ENCODE peak calls at places on chromosomes 11 and 22, in eight cellular contexts. B, F, C, S, J, W, V and T are unnamed samples.

GRCh38 chr22:30876925-30877553 is 91.5 kb downstream of the MORC2 start:
- DNase-seq in W (no peak), C (no peak), B (no peak), V (no peak), F (no peak), J (no peak), S (no peak), T (peak; percentile 64)

GRCh38 chr22:39292561-39293074 is 26.8 kb downstream of the RPL3 start:
- DNase-seq in S (no peak), J (no peak), C (no peak), V (no peak), B (peak; percentile 89), F (no peak), W (no peak), T (peak; percentile 50)

GRCh38 chr22:50696251-50696798 is 23.7 kb downstream of the SHANK3 start:
- DNase-seq in J (no peak), F (no peak), S (no peak), C (no peak), B (no peak), W (no peak), V (no peak), T (no peak)

GRCh38 chr11:129280027-129280811 is 88.1 kb upstream of the ARHGAP32 start:
- DNase-seq in C (no peak), J (no peak), F (no peak), S (no peak), V (no peak), W (peak; percentile 77), B (peak; percentile 53), T (no peak)

GRCh38 chr11:86214710-86215109 is 29.8 kb upstream of the EED start:
- DNase-seq in B (no peak), F (no peak), C (no peak), V (no peak), J (no peak), S (no peak), W (peak; percentile 92), T (no peak)

GRCh38 chr11:120372296-120372695 is 36.1 kb downstream of the ARHGEF12 start:
- DNase-seq in V (no peak), J (no peak), S (no peak), F (no peak), C (no peak), W (no peak), B (no peak), T (no peak)

GRCh38 chr11:34904421-34904950 is 11.7 kb downstream of the APIP start:
- DNase-seq in J (no peak), S (no peak), V (no peak), F (no peak), B (no peak), W (no peak), C (no peak), T (no peak)

GRCh38 chr11:133901999-133902398 is 54.8 kb downstream of the IGSF9B start:
- DNase-seq in C (no peak), J (no peak), V (no peak), B (no peak), W (no peak), F (no peak), S (no peak), T (no peak)

GRCh38 chr11:394034-394857 is at the start of gene PKP3:
- DNase-seq in F (no peak), V (no peak), B (peak; percentile 84), S (peak; percentile 88), C (no peak), W (no peak), J (no peak), T (no peak)

GRCh38 chr11:76410771-76411423 is 29.8 kb downstream of the GVQW3 start:
- DNase-seq in C (no peak), W (no peak), B (no peak), F (no peak), J (no peak), V (peak; percentile 49), S (no peak), T (no peak)

GRCh38 chr11:45089845-45090499 is 56.5 kb upstream of the PRDM11 start:
- DNase-seq in B (peak; percentile 62), W (peak; percentile 44), S (no peak), V (no peak), F (no peak), J (no peak), C (no peak), T (no peak)

GRCh38 chr11:120500414-120500936 is 11.1 kb upstream of the GRIK4 start:
- DNase-seq in B (no peak), J (no peak), F (no peak), V (no peak), W (no peak), S (no peak), C (no peak), T (no peak)

GRCh38 chr11:70440206-70440605 is 41.9 kb downstream of the CTTN start:
- DNase-seq in J (no peak), C (no peak), V (no peak), S (no peak), F (no peak), W (no peak), B (no peak), T (no peak)

GRCh38 chr11:42951266-42951665 is 360.5 kb upstream of the API5 start:
- DNase-seq in B (no peak), F (no peak), W (no peak), V (no peak), C (no peak), J (no peak), S (no peak), T (no peak)

GRCh38 chr11:132595711-132596111 is 936.6 kb downstream of the OPCML start:
- DNase-seq in S (no peak), F (no peak), V (no peak), B (no peak), J (no peak), C (no peak), W (no peak), T (no peak)

GRCh38 chr22:46933526-46933925 is 171.1 kb downstream of the TBC1D22A start:
- DNase-seq in C (no peak), W (no peak), S (no peak), J (no peak), V (no peak), B (no peak), F (no peak), T (no peak)

GRCh38 chr11:96273507-96273906 is 69.5 kb downstream of the MAML2 start:
- DNase-seq in B (no peak), J (no peak), V (no peak), C (no peak), F (no peak), W (no peak), S (no peak), T (no peak)

GRCh38 chr11:74679513-74679865 is 51.7 kb downstream of the CHRDL2 start:
- DNase-seq in B (no peak), W (no peak), C (no peak), V (no peak), S (no peak), J (no peak), F (no peak), T (no peak)

GRCh38 chr11:45993438-45994064 is 71.1 kb downstream of the LARGE2 start:
- DNase-seq in B (no peak), J (no peak), F (no peak), V (no peak), W (no peak), C (no peak), S (no peak), T (peak; percentile 17)

GRCh38 chr11:45388472-45388871 is 102.3 kb upstream of the SYT13 start:
- DNase-seq in F (no peak), B (no peak), C (no peak), S (no peak), J (no peak), W (no peak), V (no peak), T (no peak)

GRCh38 chr11:28820296-28820989 is 712.3 kb downstream of the METTL15 start:
- DNase-seq in C (no peak), J (no peak), F (no peak), V (no peak), W (no peak), B (no peak), S (no peak), T (no peak)

GRCh38 chr22:20607157-20607907 is 99.9 kb downstream of the MED15 start:
- DNase-seq in J (no peak), F (no peak), S (no peak), B (peak; percentile 17), C (no peak), V (no peak), W (no peak), T (no peak)

GRCh38 chr11:85651118-85651517 is 3.4 kb downstream of the TMEM126A start:
- DNase-seq in F (no peak), S (no peak), J (no peak), B (no peak), W (no peak), C (no peak), V (no peak), T (no peak)

GRCh38 chr11:35237860-35238715 is 99.1 kb downstream of the CD44 start:
- DNase-seq in S (no peak), J (no peak), C (peak; percentile 39), B (peak; percentile 64), V (peak; percentile 40), W (peak; percentile 79), F (peak; percentile 50), T (no peak)

GRCh38 chr22:37310075-37310606 is 27.8 kb downstream of the CYTH4 start:
- DNase-seq in C (no peak), S (no peak), W (no peak), J (no peak), V (no peak), B (no peak), F (no peak), T (no peak)

GRCh38 chr11:127392575-127392974 is 392.0 kb upstream of the KIRREL3 start:
- DNase-seq in V (no peak), F (no peak), J (no peak), B (no peak), W (no peak), C (no peak), S (no peak), T (no peak)

GRCh38 chr11:60918941-60919275 is 5.0 kb downstream of the TMEM109 start:
- DNase-seq in S (no peak), B (no peak), C (no peak), V (no peak), F (no peak), W (no peak), J (no peak), T (no peak)

GRCh38 chr11:16603890-16604783 is 134.3 kb upstream of the C11orf58 start:
- DNase-seq in C (no peak), F (no peak), W (no peak), J (no peak), B (peak; percentile 6), S (no peak), V (no peak), T (peak; percentile 37)

GRCh38 chr22:36417281-36417686 is 29.5 kb upstream of the MYH9 start:
- DNase-seq in W (peak; percentile 19), B (no peak), F (no peak), J (no peak), V (no peak), C (no peak), S (peak; percentile 98), T (no peak)

GRCh38 chr22:17984114-17984513 is 40.2 kb downstream of the MICAL3 start:
- DNase-seq in B (no peak), W (no peak), F (no peak), J (no peak), S (no peak), V (no peak), C (no peak), T (no peak)

GRCh38 chr11:37107415-37107814 is 509.4 kb upstream of the RAG2 start:
- DNase-seq in B (no peak), V (no peak), J (no peak), S (no peak), C (no peak), F (no peak), W (no peak), T (no peak)